ENCODE peak calls at places on chromosome 1, in nine cellular contexts. T is spleen, B is GM12878, J is dorsolateral prefrontal cortex, D is kidney epithelial cell, Q is fibroblast of lung, P is cardiac fibroblast, O is astrocyte of the cerebellum, H is BJ. K is an unnamed sample.

GRCh38 chr1:150149490-150150453 is at the start of gene PLEKHO1:
- DNase-seq in T (peak), B (no peak), J (no peak), D (no peak), Q (peak), P (peak), O (no peak), H (peak), K (no peak)

GRCh38 chr1:111221633-111222286 is 5.8 kb upstream of the CHI3L2 start:
- DNase-seq in T (no peak), B (peak), J (no peak), D (no peak), Q (peak), P (peak), O (no peak), H (no peak), K (no peak)

GRCh38 chr1:154221815-154222081 is 993 bp downstream of the UBAP2L start:
- DNase-seq in T (no peak), B (no peak), J (no peak), D (no peak), Q (peak), P (peak), O (peak), H (peak), K (no peak)

GRCh38 chr1:150022357-150022756 is 11.8 kb upstream of the OTUD7B start:
- DNase-seq in T (no peak), B (no peak), J (no peak), D (no peak), Q (no peak), P (no peak), O (no peak), H (no peak), K (no peak)

GRCh38 chr1:183025782-183026774 is 2.9 kb downstream of the LAMC1 start:
- DNase-seq in T (no peak), B (peak), J (no peak), D (no peak), Q (peak), P (no peak), O (no peak), H (no peak), K (no peak)

GRCh38 chr1:7047866-7048265 is 262.6 kb downstream of the CAMTA1 start:
- DNase-seq in T (no peak), B (no peak), J (no peak), D (no peak), Q (peak), P (no peak), O (no peak), H (no peak), K (no peak)

GRCh38 chr1:213252026-213252425 is 201.0 kb downstream of the RPS6KC1 start:
- DNase-seq in T (no peak), B (no peak), J (no peak), D (no peak), Q (no peak), P (no peak), O (no peak), H (no peak), K (no peak)

GRCh38 chr1:93681549-93682412 is at the start of gene BCAR3:
- DNase-seq in T (peak), B (no peak), J (no peak), D (no peak), Q (peak), P (peak), O (no peak), H (no peak), K (no peak)

GRCh38 chr1:232806071-232806510 is 875 bp downstream of the MAP10 start:
- DNase-seq in T (no peak), B (no peak), J (no peak), D (no peak), Q (no peak), P (peak), O (no peak), H (no peak), K (no peak)

GRCh38 chr1:10897981-10898728 is 101.7 kb upstream of the CASZ1 start:
- DNase-seq in T (no peak), B (no peak), J (no peak), D (no peak), Q (peak), P (peak), O (no peak), H (no peak), K (no peak)

GRCh38 chr1:157978547-157979403 is 14.7 kb upstream of the KIRREL1 start:
- DNase-seq in T (no peak), B (no peak), J (no peak), D (no peak), Q (no peak), P (no peak), O (no peak), H (no peak), K (no peak)

GRCh38 chr1:46490603-46491499 is 1.2 kb downstream of the DMBX1 start:
- DNase-seq in T (peak), B (no peak), J (no peak), D (no peak), Q (peak), P (no peak), O (no peak), H (no peak), K (no peak)

GRCh38 chr1:205750683-205751651 is 985 bp upstream of the NUCKS1 start:
- DNase-seq in T (no peak), B (no peak), J (no peak), D (no peak), Q (peak), P (peak), O (no peak), H (no peak), K (no peak)

GRCh38 chr1:64823691-64824476 is 79.0 kb downstream of the RAVER2 start:
- DNase-seq in T (no peak), B (peak), J (peak), D (peak), Q (peak), P (peak), O (peak), H (peak), K (peak)

GRCh38 chr1:168134132-168135041 is 2.3 kb downstream of the GPR161 start:
- DNase-seq in T (no peak), B (no peak), J (no peak), D (no peak), Q (no peak), P (no peak), O (no peak), H (no peak), K (no peak)
- H3K4me3 ChIP-seq in T (no peak), B (no peak), J (peak), D (no peak), Q (no peak), P (no peak), O (peak), H (no peak), K (no peak)

GRCh38 chr1:165827199-165828102 is at the start of gene UCK2:
- DNase-seq in T (peak), B (no peak), J (peak), D (peak), Q (peak), P (peak), O (no peak), H (no peak), K (no peak)
- TF ChIP-seq CTCF in T (no peak), B (peak), J (peak), D (no peak), Q (no peak), P (peak), O (no peak), H (no peak), K (no peak)

DNA sequence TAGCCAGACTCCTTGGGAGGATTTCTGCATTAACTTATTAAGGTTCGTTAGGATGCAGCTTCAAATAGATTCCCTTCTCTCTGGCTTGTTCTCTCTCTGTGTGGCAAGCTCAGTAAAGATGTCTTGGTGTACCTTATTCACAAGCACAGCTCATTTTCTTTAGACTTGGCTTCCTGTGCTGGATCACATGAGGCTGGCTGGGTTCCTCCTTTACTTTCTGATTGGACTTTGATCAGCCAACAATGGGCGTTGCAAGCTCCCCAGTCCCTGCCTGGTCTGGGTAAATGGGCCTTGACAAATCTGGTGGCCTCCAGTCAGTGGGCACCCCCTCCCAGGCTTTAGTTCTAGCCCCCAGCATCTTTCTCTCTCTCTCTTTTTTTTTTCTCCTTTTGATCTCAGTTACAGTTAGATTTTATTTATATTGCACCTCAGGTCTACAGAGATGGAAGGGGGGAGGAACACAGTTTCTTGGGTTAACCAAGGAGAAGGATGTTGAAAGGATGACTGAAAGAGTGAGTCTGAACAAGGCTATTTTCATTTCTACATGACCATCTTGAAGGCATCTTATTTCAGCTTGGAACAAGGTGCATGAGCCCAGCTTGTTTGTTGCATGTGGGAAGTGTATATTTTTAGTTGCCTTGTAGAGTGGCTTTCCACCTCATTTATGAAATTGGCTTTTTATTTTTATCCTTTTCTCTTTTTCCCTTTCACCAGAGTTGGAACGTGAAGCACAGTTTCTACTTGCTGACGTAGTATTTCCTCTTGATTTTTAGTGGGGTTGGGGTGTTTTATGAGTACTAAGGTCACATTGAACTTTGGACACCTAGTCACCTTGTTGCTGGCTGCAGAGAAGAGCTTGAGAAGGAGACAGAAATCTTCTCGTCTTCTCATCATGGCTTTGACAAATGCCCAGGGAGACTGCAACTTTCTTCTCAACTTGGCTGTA is 77.1 kb downstream of the PBX1 start:
- DNase-seq in T (no peak), B (no peak), J (peak), D (no peak), Q (no peak), P (no peak), O (no peak), H (no peak), K (no peak)
- H3K4me3 ChIP-seq in T (no peak), B (no peak), J (no peak), D (no peak), Q (no peak), P (no peak), O (no peak), H (no peak), K (no peak)

GRCh38 chr1:235783148-235783776 is 83.4 kb downstream of the LYST start:
- DNase-seq in T (no peak), B (no peak), J (no peak), D (peak), Q (peak), P (peak), O (peak), H (peak), K (peak)
- TF ChIP-seq CTCF in T (no peak), B (peak), J (peak), D (peak), Q (peak), P (peak), O (peak), H (peak), K (peak)

GRCh38 chr1:155241069-155241679 is 14.1 kb downstream of the ENTREP3 start:
- DNase-seq in T (peak), B (no peak), J (peak), D (no peak), Q (peak), P (peak), O (peak), H (peak), K (peak)

GRCh38 chr1:155244368-155245162 is 10.7 kb downstream of the ENTREP3 start:
- DNase-seq in T (peak), B (peak), J (peak), D (peak), Q (peak), P (peak), O (peak), H (peak), K (peak)

GRCh38 chr1:155241851-155242264 is 13.4 kb downstream of the ENTREP3 start:
- DNase-seq in T (no peak), B (no peak), J (no peak), D (no peak), Q (no peak), P (no peak), O (no peak), H (no peak), K (no peak)

GRCh38 chr1:155245163-155245524 is 10.1 kb downstream of the ENTREP3 start:
- DNase-seq in T (no peak), B (no peak), J (no peak), D (no peak), Q (no peak), P (no peak), O (no peak), H (no peak), K (no peak)

DNA sequence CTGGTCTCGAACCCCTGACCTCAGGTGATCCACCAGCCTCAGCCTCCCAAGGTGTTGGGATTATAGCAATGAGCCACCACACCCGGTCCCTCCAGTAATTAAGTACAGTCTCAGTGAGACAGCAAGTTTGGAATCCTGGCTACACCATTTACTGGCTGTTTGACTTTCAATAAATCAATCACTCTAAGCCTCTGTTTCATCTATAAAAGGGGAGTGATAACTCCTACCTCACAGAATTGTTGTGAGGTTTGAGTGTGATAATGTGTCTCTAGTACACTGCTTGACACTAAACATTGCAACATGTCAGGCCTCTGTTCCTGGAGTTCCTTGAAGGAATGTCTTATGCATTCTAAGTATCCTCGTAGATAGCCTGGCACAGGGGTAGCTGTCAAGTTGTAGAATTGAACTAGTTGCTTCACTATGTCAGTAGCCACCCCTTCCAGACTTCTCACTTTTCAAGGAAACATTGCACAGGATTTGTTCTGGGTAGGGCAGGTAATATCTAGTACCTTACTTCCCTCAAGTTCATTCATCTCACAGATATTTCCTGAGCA is 12.4 kb downstream of the ENTREP3 start:
- DNase-seq in T (no peak), B (no peak), J (no peak), D (no peak), Q (no peak), P (peak), O (no peak), H (no peak), K (no peak)
- H3K4me3 ChIP-seq in T (no peak), B (peak), J (peak), D (no peak), Q (peak), P (peak), O (peak), H (peak), K (peak)

GRCh38 chr1:26581287-26581651 is 51.7 kb downstream of the RPS6KA1 start:
- DNase-seq in T (peak), B (no peak), J (no peak), D (no peak), Q (no peak), P (no peak), O (no peak), H (no peak), K (no peak)

GRCh38 chr1:26580116-26580515 is 50.6 kb downstream of the RPS6KA1 start:
- DNase-seq in T (no peak), B (no peak), J (no peak), D (no peak), Q (no peak), P (no peak), O (no peak), H (no peak), K (no peak)

GRCh38 chr1:26582053-26582835 is 52.7 kb downstream of the RPS6KA1 start:
- DNase-seq in T (peak), B (no peak), J (no peak), D (no peak), Q (no peak), P (no peak), O (no peak), H (no peak), K (no peak)

GRCh38 chr1:26582836-26583460 is 53.4 kb downstream of the RPS6KA1 start:
- DNase-seq in T (no peak), B (peak), J (no peak), D (peak), Q (peak), P (peak), O (no peak), H (peak), K (no peak)

GRCh38 chr1:26584022-26584485 is 54.5 kb downstream of the RPS6KA1 start:
- DNase-seq in T (no peak), B (no peak), J (no peak), D (no peak), Q (no peak), P (no peak), O (no peak), H (no peak), K (no peak)
- TF ChIP-seq CTCF in T (no peak), B (peak), J (no peak), D (no peak), Q (no peak), P (peak), O (no peak), H (no peak), K (peak)

GRCh38 chr1:146034976-146035469 is 13.5 kb upstream of the HJV start:
- DNase-seq in T (no peak), B (no peak), J (no peak), D (no peak), Q (no peak), P (peak), O (no peak), H (no peak), K (no peak)
- H3K4me3 ChIP-seq in T (peak), B (peak), J (peak), D (peak), Q (peak), P (peak), O (peak), H (peak), K (peak)